ENCODE peak calls at places on chromosomes 7 and 10, in eight cellular contexts. One of them, this sample, is unnamed.
A peak's percentile ranks its signal among the peaks of the same experiment; 100 is the strongest.

GRCh38 chr10:18164771-18165361 is 24.6 kb downstream of the CACNB2 start:
- DNase-seq in esophagus muscularis mucosa: no peak
- DNase-seq in naive thymus-derived CD8-positive, alpha-beta T cell: no peak
- DNase-seq in stimulated activated CD4-positive, alpha-beta T cell treated with anti-CD3 and anti-CD28 coated beads, TNF-alpha, amount 100 ng/mL, for 1 hour: no peak
- DNase-seq in M059J: peak; percentile 49
- DNase-seq in AG04450: peak; percentile 92
- DNase-seq in tibial artery: no peak
- DNase-seq in mesendoderm: no peak
- DNase-seq in this sample: no peak

GRCh38 chr10:125661942-125662515 is 20.9 kb downstream of the TEX36 start:
- DNase-seq in naive thymus-derived CD8-positive, alpha-beta T cell: no peak
- DNase-seq in mesendoderm: peak; percentile 29
- DNase-seq in stimulated activated CD4-positive, alpha-beta T cell treated with anti-CD3 and anti-CD28 coated beads, TNF-alpha, amount 100 ng/mL, for 1 hour: no peak
- DNase-seq in tibial artery: no peak
- DNase-seq in esophagus muscularis mucosa: no peak
- DNase-seq in M059J: peak; percentile 96
- DNase-seq in AG04450: no peak
- DNase-seq in this sample: no peak

GRCh38 chr7:151436446-151437162 is 3.3 kb downstream of the CRYGN start:
- DNase-seq in M059J: no peak
- DNase-seq in stimulated activated CD4-positive, alpha-beta T cell treated with anti-CD3 and anti-CD28 coated beads, TNF-alpha, amount 100 ng/mL, for 1 hour: no peak
- DNase-seq in esophagus muscularis mucosa: no peak
- DNase-seq in AG04450: no peak
- DNase-seq in mesendoderm: no peak
- DNase-seq in naive thymus-derived CD8-positive, alpha-beta T cell: no peak
- DNase-seq in tibial artery: peak; percentile 84
- DNase-seq in this sample: no peak

GRCh38 chr7:5671053-5671452 is 110.4 kb downstream of the RNF216 start:
- DNase-seq in naive thymus-derived CD8-positive, alpha-beta T cell: no peak
- DNase-seq in M059J: no peak
- DNase-seq in tibial artery: no peak
- DNase-seq in mesendoderm: no peak
- DNase-seq in stimulated activated CD4-positive, alpha-beta T cell treated with anti-CD3 and anti-CD28 coated beads, TNF-alpha, amount 100 ng/mL, for 1 hour: no peak
- DNase-seq in esophagus muscularis mucosa: no peak
- DNase-seq in AG04450: no peak
- DNase-seq in this sample: no peak

GRCh38 chr7:105678811-105679495 is 97.7 kb upstream of the EFCAB10 start:
- DNase-seq in mesendoderm: peak; percentile 49
- DNase-seq in esophagus muscularis mucosa: peak; percentile 94
- DNase-seq in AG04450: no peak
- DNase-seq in tibial artery: peak; percentile 90
- DNase-seq in naive thymus-derived CD8-positive, alpha-beta T cell: no peak
- DNase-seq in stimulated activated CD4-positive, alpha-beta T cell treated with anti-CD3 and anti-CD28 coated beads, TNF-alpha, amount 100 ng/mL, for 1 hour: no peak
- DNase-seq in M059J: no peak
- DNase-seq in this sample: no peak

GRCh38 chr10:1944487-1944886 is 207.2 kb upstream of the ADARB2 start:
- DNase-seq in stimulated activated CD4-positive, alpha-beta T cell treated with anti-CD3 and anti-CD28 coated beads, TNF-alpha, amount 100 ng/mL, for 1 hour: no peak
- DNase-seq in tibial artery: no peak
- DNase-seq in M059J: no peak
- DNase-seq in esophagus muscularis mucosa: no peak
- DNase-seq in mesendoderm: no peak
- DNase-seq in naive thymus-derived CD8-positive, alpha-beta T cell: no peak
- DNase-seq in AG04450: no peak
- DNase-seq in this sample: no peak

GRCh38 chr7:107891619-107892366 is 810 bp downstream of the DLD start:
- DNase-seq in naive thymus-derived CD8-positive, alpha-beta T cell: no peak
- DNase-seq in mesendoderm: peak; percentile 7
- DNase-seq in AG04450: no peak
- DNase-seq in stimulated activated CD4-positive, alpha-beta T cell treated with anti-CD3 and anti-CD28 coated beads, TNF-alpha, amount 100 ng/mL, for 1 hour: no peak
- DNase-seq in tibial artery: no peak
- DNase-seq in esophagus muscularis mucosa: no peak
- DNase-seq in M059J: no peak
- DNase-seq in this sample: peak; percentile 15

GRCh38 chr7:146773506-146773905 is 656.9 kb downstream of the CNTNAP2 start:
- DNase-seq in stimulated activated CD4-positive, alpha-beta T cell treated with anti-CD3 and anti-CD28 coated beads, TNF-alpha, amount 100 ng/mL, for 1 hour: no peak
- DNase-seq in tibial artery: no peak
- DNase-seq in mesendoderm: no peak
- DNase-seq in AG04450: no peak
- DNase-seq in esophagus muscularis mucosa: no peak
- DNase-seq in M059J: no peak
- DNase-seq in naive thymus-derived CD8-positive, alpha-beta T cell: no peak
- DNase-seq in this sample: no peak